ENCODE peak calls at places on chromosomes 7 and 10, in ten cellular contexts. A is colonic mucosa, R is right lobe of liver, D is GM23248, U is ovary, X is prostate gland, F is GM23338, S is dorsolateral prefrontal cortex, G is lung, E is heart right ventricle. J is an unnamed sample.

GRCh38 chr7:47937711-47938573 is 10.3 kb downstream of the PKD1L1 start:
- DNase-seq in A (no peak), R (no peak), D (no peak), U (no peak), X (no peak), F (no peak), S (no peak), G (no peak), E (no peak), J (no peak)

GRCh38 chr7:157518514-157519175 is 181.8 kb downstream of the DNAJB6 start:
- DNase-seq in A (no peak), R (peak; percentile 37), D (no peak), U (no peak), X (no peak), F (no peak), S (no peak), G (no peak), E (no peak), J (no peak)

GRCh38 chr7:97421307-97421905 is 303.9 kb downstream of the SDHAF3 start:
- DNase-seq in A (no peak), R (no peak), D (no peak), U (no peak), X (no peak), F (no peak), S (no peak), G (no peak), E (no peak), J (no peak)

GRCh38 chr7:46432666-46433065 is 511.6 kb upstream of the IGFBP3 start:
- DNase-seq in A (no peak), R (no peak), D (peak; percentile 64), U (no peak), X (no peak), F (no peak), S (no peak), G (no peak), E (no peak), J (peak; percentile 89)

GRCh38 chr10:129323877-129324276 is 143.2 kb upstream of the MGMT start:
- DNase-seq in A (no peak), R (no peak), D (no peak), U (no peak), X (no peak), F (no peak), S (no peak), G (no peak), E (no peak), J (no peak)

GRCh38 chr7:7157177-7157886 is 25.0 kb upstream of the C1GALT1 start:
- DNase-seq in A (no peak), R (no peak), D (peak; percentile 84), U (no peak), X (no peak), F (no peak), S (no peak), G (no peak), E (no peak), J (no peak)

GRCh38 chr7:35588647-35589046 is 106.3 kb downstream of the HERPUD2 start:
- DNase-seq in A (no peak), R (no peak), D (no peak), U (no peak), X (no peak), F (no peak), S (no peak), G (no peak), E (no peak), J (no peak)

GRCh38 chr10:87092356-87092860 is 2.2 kb downstream of the GLUD1 start:
- DNase-seq in A (no peak), R (no peak), D (peak; percentile 75), U (no peak), X (peak; percentile 44), F (peak; percentile 46), S (no peak), G (no peak), E (no peak), J (no peak)

DNA sequence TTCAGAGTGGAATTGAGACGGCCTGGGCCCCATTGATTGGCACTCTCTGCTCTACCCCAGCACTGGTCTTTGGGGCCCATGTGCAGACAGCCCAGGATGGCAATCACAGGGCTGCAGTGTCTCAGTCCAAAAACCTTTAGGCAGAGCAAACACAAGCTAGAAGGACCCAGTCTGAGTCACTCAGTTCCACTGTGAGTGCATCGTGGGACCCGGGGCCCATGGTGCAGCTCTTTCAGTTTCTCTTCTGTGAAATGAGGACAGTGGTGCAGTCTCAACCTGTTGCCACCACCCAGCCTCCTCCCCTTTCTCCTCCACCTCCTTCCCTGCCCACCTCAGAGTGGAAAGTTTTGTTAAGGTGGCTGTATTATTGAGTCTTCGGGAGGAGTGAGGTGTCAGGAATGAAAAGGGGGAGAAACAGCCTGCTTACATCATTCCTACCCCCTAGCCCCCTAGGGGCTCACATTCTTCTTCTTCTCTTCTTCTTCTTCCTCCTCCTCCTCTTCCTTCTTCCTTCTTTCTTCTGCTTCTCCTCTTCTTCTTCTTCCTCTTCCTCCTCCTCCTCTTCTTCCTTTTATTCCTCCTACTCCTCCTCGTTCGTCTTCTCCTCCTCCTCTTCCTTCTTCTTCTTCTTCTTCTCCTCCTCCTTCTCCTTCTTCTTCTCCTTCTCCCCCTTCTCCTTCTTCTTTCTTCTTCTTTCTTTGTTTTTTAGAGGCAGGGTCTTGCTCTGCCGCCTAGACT is 19.5 kb upstream of the CARD11 start:
- DNase-seq in A (no peak), R (no peak), D (no peak), U (no peak), X (no peak), F (no peak), S (no peak), G (no peak), E (no peak), J (no peak)
- H3K27ac ChIP-seq in A (no peak overlapping the region), R (no peak overlapping the region), D (no peak overlapping the region), U (no peak overlapping the region), X (no peak overlapping the region), F (no peak overlapping the region), S (no peak overlapping the region), G (no peak overlapping the region), E (no peak overlapping the region), J (no peak overlapping the region)

GRCh38 chr10:16986406-16987128 is 143.0 kb downstream of the CUBN start:
- DNase-seq in A (no peak), R (no peak), D (peak; percentile 91), U (no peak), X (peak; percentile 51), F (no peak), S (no peak), G (no peak), E (no peak), J (no peak)
- H3K27ac ChIP-seq in A (peak overlapping the region; percentile 39), R (no peak overlapping the region), D (peak overlapping the region; percentile 96), U (peak overlapping the region; percentile 56), X (peak overlapping the region; percentile 39), F (no peak overlapping the region), S (peak overlapping the region; percentile 78), G (peak overlapping the region; percentile 54), E (peak overlapping the region; percentile 56), J (peak overlapping the region; percentile 60)

GRCh38 chr10:78579586-78579985 is 489.2 kb upstream of the ZMIZ1 start:
- DNase-seq in A (no peak), R (no peak), D (no peak), U (no peak), X (no peak), F (no peak), S (no peak), G (no peak), E (no peak), J (no peak)

GRCh38 chr10:78578929-78579328 is 489.8 kb upstream of the ZMIZ1 start:
- DNase-seq in A (no peak), R (no peak), D (peak; percentile 24), U (no peak), X (no peak), F (no peak), S (peak; percentile 52), G (no peak), E (no peak), J (peak; percentile 12)

GRCh38 chr10:78577673-78578072 is 491.1 kb upstream of the ZMIZ1 start:
- DNase-seq in A (peak; percentile 73), R (no peak), D (no peak), U (no peak), X (no peak), F (no peak), S (no peak), G (no peak), E (no peak), J (no peak)

GRCh38 chr10:78575400-78575799 is 493.4 kb upstream of the ZMIZ1 start:
- DNase-seq in A (no peak), R (no peak), D (no peak), U (no peak), X (no peak), F (no peak), S (no peak), G (no peak), E (no peak), J (no peak)

DNA sequence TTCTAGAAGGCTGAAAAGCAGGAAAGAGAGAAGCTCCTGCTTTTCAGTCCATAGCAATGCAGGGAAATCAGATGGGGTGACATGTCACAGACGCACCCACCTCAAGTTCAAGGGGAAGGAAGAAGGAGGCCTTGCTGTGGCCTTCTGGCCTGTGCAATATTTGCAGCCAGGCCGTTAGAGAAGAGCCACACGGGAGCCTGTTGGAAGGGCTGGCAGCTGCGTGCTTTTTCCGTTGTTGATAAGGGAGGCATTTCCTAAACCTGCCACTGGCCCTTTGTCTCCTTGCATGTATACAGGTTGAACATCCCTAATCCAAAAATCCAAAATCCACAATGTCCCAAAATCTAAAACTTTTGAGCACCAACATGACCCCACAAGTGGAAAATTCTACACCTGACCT is 492.5 kb upstream of the ZMIZ1 start:
- DNase-seq in A (no peak), R (no peak), D (no peak), U (no peak), X (no peak), F (no peak), S (no peak), G (no peak), E (peak; percentile 26), J (no peak)
- H3K27ac ChIP-seq in A (no peak overlapping the region), R (no peak overlapping the region), D (no peak overlapping the region), U (no peak overlapping the region), X (no peak overlapping the region), F (no peak overlapping the region), S (no peak overlapping the region), G (no peak overlapping the region), E (no peak overlapping the region), J (no peak overlapping the region)

GRCh38 chr10:43867113-43867512 is 218.4 kb upstream of the ZNF32 start:
- DNase-seq in A (no peak), R (no peak), D (no peak), U (no peak), X (no peak), F (no peak), S (no peak), G (no peak), E (no peak), J (no peak)

GRCh38 chr10:43868952-43869351 is 220.3 kb upstream of the ZNF32 start:
- DNase-seq in A (no peak), R (no peak), D (no peak), U (no peak), X (no peak), F (no peak), S (no peak), G (no peak), E (no peak), J (no peak)

GRCh38 chr10:43866712-43867111 is 218.0 kb upstream of the ZNF32 start:
- DNase-seq in A (no peak), R (no peak), D (no peak), U (no peak), X (no peak), F (no peak), S (no peak), G (no peak), E (no peak), J (no peak)

GRCh38 chr10:43868362-43868672 is 219.6 kb upstream of the ZNF32 start:
- DNase-seq in A (no peak), R (no peak), D (no peak), U (no peak), X (no peak), F (no peak), S (no peak), G (no peak), E (no peak), J (no peak)

DNA sequence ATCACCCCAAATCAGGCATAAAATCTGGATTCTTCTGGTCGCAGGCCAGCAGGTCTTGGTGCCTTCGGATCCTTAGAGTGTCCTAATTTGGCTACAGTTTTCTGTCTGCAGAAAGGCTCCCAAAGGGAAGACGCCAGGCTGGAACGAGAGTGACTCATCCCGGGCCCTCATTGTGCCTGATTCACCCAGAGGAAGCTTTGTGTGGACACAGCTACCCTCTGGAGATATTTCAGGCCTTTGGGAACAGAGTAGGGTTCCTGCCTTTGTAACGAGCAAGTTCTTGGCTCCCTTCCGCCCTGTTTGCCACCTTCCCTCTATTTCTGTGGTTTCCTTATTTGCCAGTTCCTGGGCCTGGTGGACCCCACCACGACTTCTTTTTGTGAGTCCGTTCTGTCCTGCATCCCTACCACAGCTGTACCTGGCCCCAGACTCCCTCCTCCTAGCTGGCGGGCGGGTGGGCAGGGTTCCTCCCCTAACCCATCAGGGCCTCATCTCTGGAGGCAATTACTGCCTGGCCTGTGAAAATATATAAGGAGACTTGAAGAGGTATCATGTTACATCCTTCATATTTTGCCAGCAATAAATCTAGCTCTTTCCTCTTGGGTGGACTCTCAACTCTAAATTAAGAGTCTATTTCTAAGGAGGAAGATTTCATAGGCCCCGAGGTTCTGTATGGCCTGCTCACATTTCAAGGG is 219.1 kb upstream of the ZNF32 start:
- DNase-seq in A (no peak), R (no peak), D (peak; percentile 97), U (no peak), X (no peak), F (no peak), S (no peak), G (no peak), E (no peak), J (no peak)
- H3K27ac ChIP-seq in A (peak overlapping the region; percentile 42), R (no peak overlapping the region), D (peak overlapping the region; percentile 91), U (no peak overlapping the region), X (no peak overlapping the region), F (no peak overlapping the region), S (no peak overlapping the region), G (no peak overlapping the region), E (peak overlapping the region; percentile 41), J (no peak overlapping the region)

J was measured in epithelial cell of prostate.